ENCODE peak calls at places on chromosomes 1 and 21, in nine cellular contexts. V is activated CD8-positive, alpha-beta memory T cell treated with anti-CD3 and anti-CD28 coated beads, Interleukin-2, amount 50 U/mL, for 4 hours; A is NCI-H446 treated with DMSO at 0.1 percent for 48 hours; F is spleen; I is fibroblast of lung; H is anterior cingulate cortex; J is islet precursor cell; B is brain microvascular endothelial cell; E is NCI-H187 treated with DMSO at 0.1 percent for 48 hours. G is an unnamed sample.

GRCh38 chr21:17386498-17386897 is 126.3 kb upstream of the CXADR start:
- DNase-seq in H (no peak), E (peak), B (no peak), I (no peak), A (no peak), V (no peak), F (no peak), J (no peak), G (no peak)

GRCh38 chr1:42480921-42481320 is 17.8 kb downstream of the CCDC30 start:
- DNase-seq in I (no peak), V (no peak), E (no peak), H (no peak), F (no peak), B (no peak), J (no peak), A (no peak), G (no peak)

GRCh38 chr1:162916407-162916806 is 55.4 kb upstream of the CCDC190 start:
- DNase-seq in V (no peak), B (peak), E (no peak), J (no peak), F (no peak), I (peak), H (no peak), A (no peak), G (no peak)

GRCh38 chr1:64242895-64243756 is 39.7 kb downstream of the UBE2U start:
- DNase-seq in A (peak), B (peak), J (no peak), V (no peak), F (no peak), I (peak), E (no peak), H (no peak), G (no peak)

GRCh38 chr1:62240651-62241050 is 46.0 kb downstream of the L1TD1 start:
- DNase-seq in V (no peak), J (no peak), F (peak), I (no peak), H (no peak), E (no peak), A (no peak), B (no peak), G (no peak)

GRCh38 chr1:159469921-159470595 is 30.5 kb downstream of the OR10J1 start:
- DNase-seq in V (no peak), I (no peak), J (no peak), H (no peak), E (no peak), A (no peak), F (no peak), B (no peak), G (no peak)

GRCh38 chr1:182430263-182431068 is 19.5 kb upstream of the RGSL1 start:
- DNase-seq in H (no peak), A (no peak), V (no peak), E (no peak), I (no peak), B (peak), F (no peak), J (no peak), G (no peak)

GRCh38 chr1:212467843-212468482 is 35.2 kb downstream of the NENF start:
- DNase-seq in V (no peak), H (no peak), I (no peak), E (no peak), B (no peak), A (no peak), J (no peak), F (peak), G (no peak)

GRCh38 chr1:63982201-63982600 is 208.4 kb downstream of the ROR1 start:
- DNase-seq in F (no peak), A (no peak), B (no peak), E (no peak), H (no peak), V (no peak), I (no peak), J (no peak), G (no peak)

GRCh38 chr1:160204526-160205241 is 500 bp upstream of the PEA15 start:
- DNase-seq in E (no peak), B (no peak), I (no peak), H (no peak), A (no peak), J (no peak), V (no peak), F (peak), G (peak)

GRCh38 chr1:165288301-165289120 is 68.0 kb downstream of the LMX1A start:
- DNase-seq in A (peak), H (no peak), I (no peak), V (no peak), F (no peak), E (peak), B (no peak), J (peak), G (no peak)

GRCh38 chr1:243475966-243476365 is 220.1 kb downstream of the SDCCAG8 start:
- DNase-seq in H (no peak), E (no peak), F (no peak), B (peak), J (no peak), V (no peak), I (peak), A (peak), G (no peak)

GRCh38 chr1:172671591-172671990 is 12.7 kb downstream of the FASLG start:
- DNase-seq in V (no peak), J (peak), B (no peak), I (no peak), E (no peak), A (no peak), F (no peak), H (no peak), G (no peak)

GRCh38 chr1:228777211-228777610 is 41.9 kb downstream of the RHOU start:
- DNase-seq in J (no peak), F (no peak), A (no peak), V (no peak), H (no peak), B (no peak), E (no peak), I (no peak), G (no peak)

GRCh38 chr1:240399381-240399780 is 212.6 kb downstream of the GREM2 start:
- DNase-seq in E (no peak), B (peak), I (peak), V (no peak), H (no peak), J (peak), F (no peak), A (no peak), G (no peak)

GRCh38 chr1:218394416-218394815 is 49.3 kb downstream of the TGFB2 start:
- DNase-seq in A (no peak), I (no peak), J (no peak), H (no peak), B (no peak), F (no peak), E (no peak), V (no peak), G (no peak)

GRCh38 chr1:67097305-67097704 is 37.5 kb downstream of the C1orf141 start:
- DNase-seq in I (no peak), J (no peak), A (no peak), F (no peak), E (no peak), V (no peak), B (no peak), H (no peak), G (no peak)

GRCh38 chr1:118899340-118899739 is 88.8 kb downstream of the TBX15 start:
- DNase-seq in B (no peak), J (no peak), H (no peak), I (no peak), E (no peak), V (no peak), F (no peak), A (no peak), G (no peak)

GRCh38 chr1:221308534-221309511 is 429.6 kb downstream of the HLX start:
- DNase-seq in I (no peak), A (no peak), V (no peak), H (no peak), E (no peak), F (no peak), J (peak), B (no peak), G (peak)

GRCh38 chr1:85847356-85847755 is 139.1 kb upstream of the ZNHIT6 start:
- DNase-seq in F (no peak), I (no peak), B (no peak), E (no peak), V (no peak), J (no peak), A (no peak), H (no peak), G (no peak)

GRCh38 chr1:6037338-6037762 is 8.3 kb upstream of the KCNAB2 start:
- DNase-seq in H (no peak), V (no peak), I (no peak), J (peak), B (peak), A (no peak), F (no peak), E (no peak), G (no peak)

GRCh38 chr1:77794550-77794949 is 15.1 kb downstream of the MIGA1 start:
- DNase-seq in V (no peak), H (no peak), E (no peak), A (no peak), F (no peak), B (no peak), J (no peak), I (no peak), G (no peak)

GRCh38 chr1:89633103-89633744 is at the start of gene LRRC8C:
- DNase-seq in H (no peak), E (no peak), B (peak), F (peak), I (peak), A (no peak), V (peak), J (peak), G (peak)

GRCh38 chr1:91057784-91058183 is 35.9 kb upstream of the ZNF644 start:
- DNase-seq in V (no peak), E (no peak), H (no peak), A (no peak), B (no peak), I (no peak), J (no peak), F (no peak), G (no peak)

GRCh38 chr1:113551728-113552127 is 161.4 kb downstream of the MAGI3 start:
- DNase-seq in J (no peak), F (no peak), A (no peak), V (no peak), E (no peak), B (no peak), H (no peak), I (no peak), G (no peak)

GRCh38 chr21:15141236-15141970 is 76.6 kb upstream of the NRIP1 start:
- DNase-seq in I (no peak), V (no peak), F (no peak), H (no peak), E (no peak), A (no peak), B (no peak), J (no peak), G (no peak)

GRCh38 chr1:21641967-21642366 is 27.2 kb downstream of the RAP1GAP start:
- DNase-seq in J (no peak), V (no peak), I (no peak), B (no peak), F (no peak), H (no peak), E (no peak), A (no peak), G (no peak)

GRCh38 chr1:149931212-149931805 is 3.7 kb upstream of the SF3B4 start:
- DNase-seq in B (no peak), A (no peak), F (no peak), J (no peak), H (no peak), V (no peak), E (no peak), I (no peak), G (no peak)

GRCh38 chr1:57112148-57112547 is 146.3 kb upstream of the C8B start:
- DNase-seq in J (peak), B (no peak), I (no peak), A (no peak), H (no peak), F (no peak), V (no peak), E (no peak), G (no peak)

GRCh38 chr1:223010552-223011229 is 132.4 kb downstream of the TLR5 start:
- DNase-seq in E (no peak), V (no peak), A (no peak), I (peak), F (no peak), H (no peak), J (no peak), B (no peak), G (no peak)

GRCh38 chr1:67420835-67421492 is 9.2 kb downstream of the SERBP1 start:
- DNase-seq in J (no peak), V (no peak), H (no peak), F (no peak), B (no peak), I (no peak), A (no peak), E (no peak), G (no peak)

GRCh38 chr1:85201340-85202091 is 700 bp upstream of the SYDE2 start:
- DNase-seq in H (no peak), E (no peak), F (peak), J (peak), V (peak), I (peak), B (peak), A (peak), G (no peak)

GRCh38 chr1:116289219-116289618 is 83.8 kb upstream of the ATP1A1 start:
- DNase-seq in J (no peak), B (no peak), H (no peak), I (no peak), E (no peak), V (no peak), A (no peak), F (no peak), G (no peak)

GRCh38 chr1:40056519-40057309 is 16.2 kb downstream of the CAP1 start:
- DNase-seq in E (no peak), B (no peak), I (no peak), H (no peak), J (no peak), F (no peak), A (no peak), V (no peak), G (no peak)

GRCh38 chr1:240320645-240321044 is 229.0 kb downstream of the FMN2 start:
- DNase-seq in I (no peak), A (no peak), J (no peak), E (no peak), F (no peak), V (no peak), H (no peak), B (no peak), G (no peak)

GRCh38 chr1:111563619-111564018 is 56.0 kb upstream of the RAP1A start:
- DNase-seq in F (no peak), A (no peak), J (peak), V (no peak), E (no peak), H (no peak), I (peak), B (peak), G (no peak)

GRCh38 chr1:119435061-119435460 is 20.1 kb downstream of the HSD3B2 start:
- DNase-seq in F (no peak), H (no peak), E (no peak), I (no peak), A (no peak), V (no peak), B (no peak), J (no peak), G (no peak)

GRCh38 chr1:180210008-180210555 is 20.0 kb upstream of the LHX4 start:
- DNase-seq in B (no peak), E (no peak), J (no peak), F (peak), H (no peak), I (no peak), A (no peak), V (no peak), G (no peak)

GRCh38 chr1:64875101-64875500 is 91.2 kb downstream of the JAK1 start:
- DNase-seq in J (no peak), I (no peak), H (no peak), V (no peak), F (no peak), A (no peak), E (no peak), B (no peak), G (no peak)

GRCh38 chr1:181506563-181507353 is 23.4 kb downstream of the CACNA1E start:
- DNase-seq in V (no peak), A (no peak), J (no peak), F (no peak), I (no peak), B (no peak), H (no peak), E (no peak), G (no peak)

G was measured in C1 segment of cervical spinal cord.